ENCODE peak calls at places on chromosome 14, in six cellular contexts. One of them, this sample, is unnamed. For H3K4me1, the result is how much of the 10 kb centered on the place peaks cover.

GRCh38 chr14:87805315-87805723 is 187.7 kb downstream of the GALC start:
- DNase-seq in IMR-90: no peak
- DNase-seq in mesendoderm: peak
- DNase-seq in neuronal stem cell: no peak
- DNase-seq in H1: peak
- DNase-seq in trophoblast cell: peak
- DNase-seq in this sample: peak

GRCh38 chr14:102516531-102517411 is 7.2 kb upstream of the ANKRD9 start:
- DNase-seq in IMR-90: no peak
- DNase-seq in mesendoderm: peak
- DNase-seq in neuronal stem cell: peak
- DNase-seq in H1: peak
- DNase-seq in trophoblast cell: peak
- DNase-seq in this sample: peak

GRCh38 chr14:21748869-21749303 is 75.3 kb upstream of the OR4E1 start:
- DNase-seq in IMR-90: peak
- DNase-seq in mesendoderm: peak
- DNase-seq in neuronal stem cell: peak
- DNase-seq in H1: peak
- DNase-seq in trophoblast cell: peak
- DNase-seq in this sample: peak

GRCh38 chr14:67395876-67396189 is 16.1 kb downstream of the PLEK2 start:
- DNase-seq in IMR-90: no peak
- DNase-seq in mesendoderm: no peak
- DNase-seq in neuronal stem cell: no peak
- DNase-seq in H1: no peak
- DNase-seq in trophoblast cell: no peak
- DNase-seq in this sample: peak

GRCh38 chr14:97354119-97354722 is 557.0 kb downstream of the VRK1 start:
- DNase-seq in IMR-90: no peak
- DNase-seq in mesendoderm: no peak
- DNase-seq in neuronal stem cell: no peak
- DNase-seq in H1: no peak
- DNase-seq in trophoblast cell: no peak
- DNase-seq in this sample: no peak

GRCh38 chr14:64440494-64440893 is 24.8 kb upstream of the AKAP5 start:
- DNase-seq in IMR-90: peak
- DNase-seq in mesendoderm: no peak
- DNase-seq in neuronal stem cell: no peak
- DNase-seq in H1: no peak
- DNase-seq in trophoblast cell: peak
- DNase-seq in this sample: no peak

GRCh38 chr14:29548948-29549370 is 378.7 kb downstream of the PRKD1 start:
- DNase-seq in IMR-90: peak
- DNase-seq in mesendoderm: peak
- DNase-seq in neuronal stem cell: peak
- DNase-seq in H1: no peak
- DNase-seq in trophoblast cell: peak
- DNase-seq in this sample: peak

GRCh38 chr14:102668291-102668873 is 75.9 kb downstream of the RCOR1 start:
- DNase-seq in IMR-90: no peak
- DNase-seq in mesendoderm: no peak
- DNase-seq in neuronal stem cell: no peak
- DNase-seq in H1: no peak
- DNase-seq in trophoblast cell: no peak
- DNase-seq in this sample: no peak

GRCh38 chr14:32408018-32408417 is 78.9 kb downstream of the AKAP6 start:
- DNase-seq in IMR-90: no peak
- DNase-seq in mesendoderm: no peak
- DNase-seq in neuronal stem cell: no peak
- DNase-seq in H1: no peak
- DNase-seq in trophoblast cell: no peak
- DNase-seq in this sample: no peak

GRCh38 chr14:49598182-49598478 is 610 bp upstream of the LRR1 start:
- DNase-seq in IMR-90: no peak
- DNase-seq in mesendoderm: no peak
- DNase-seq in neuronal stem cell: no peak
- DNase-seq in H1: no peak
- DNase-seq in trophoblast cell: no peak
- DNase-seq in this sample: no peak
- H3K4me1 ChIP-seq in IMR-90: under half
- H3K4me1 ChIP-seq in mesendoderm: under half
- H3K4me1 ChIP-seq in neuronal stem cell: under half
- H3K4me1 ChIP-seq in H1: under half
- H3K4me1 ChIP-seq in trophoblast cell: under half
- H3K4me1 ChIP-seq in this sample: under half

DNA sequence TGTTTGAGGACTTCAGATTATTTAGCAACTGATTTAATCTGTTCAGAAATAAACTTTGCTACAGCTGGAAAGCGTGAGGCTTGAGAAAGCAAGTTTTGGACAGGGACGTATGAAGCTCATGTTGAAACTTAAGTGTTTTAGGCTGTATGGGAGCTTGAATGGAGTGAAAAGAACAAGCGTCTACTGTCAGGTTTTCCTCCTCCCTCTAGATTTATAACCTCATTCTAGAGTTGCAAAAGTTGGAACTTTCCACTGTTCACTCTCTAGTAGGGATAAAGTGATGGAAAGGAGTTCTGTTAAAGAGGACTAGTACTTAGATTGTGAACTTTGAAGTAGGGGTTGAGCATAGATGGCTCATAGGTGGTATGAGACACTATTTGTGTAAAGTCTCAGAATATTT is 1.1 kb downstream of the PRPF39 start:
- DNase-seq in IMR-90: peak
- DNase-seq in mesendoderm: no peak
- DNase-seq in neuronal stem cell: no peak
- DNase-seq in H1: no peak
- DNase-seq in trophoblast cell: peak
- DNase-seq in this sample: peak
- H3K4me3 ChIP-seq in IMR-90: peak
- H3K4me3 ChIP-seq in mesendoderm: peak
- H3K4me3 ChIP-seq in neuronal stem cell: peak
- H3K4me3 ChIP-seq in H1: peak
- H3K4me3 ChIP-seq in trophoblast cell: no peak
- H3K4me3 ChIP-seq in this sample: peak

DNA sequence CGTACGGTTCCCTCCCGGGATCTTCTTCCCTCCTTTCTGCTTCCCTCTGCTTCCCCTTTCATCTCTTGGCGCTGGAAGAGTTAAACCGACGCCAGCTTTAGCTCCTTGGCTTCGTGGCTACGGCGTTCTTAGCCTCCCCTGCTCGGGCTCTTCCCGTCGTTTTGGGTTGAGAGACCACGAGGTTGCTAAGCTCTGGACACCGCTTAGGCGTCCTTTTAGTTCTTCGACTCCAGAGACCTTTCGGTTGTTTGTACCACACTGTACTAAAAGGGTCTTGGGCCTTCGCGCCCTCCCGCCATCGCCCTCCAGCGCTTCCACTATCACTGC is 545 bp downstream of the CPSF2 start:
- DNase-seq in IMR-90: peak
- DNase-seq in mesendoderm: peak
- DNase-seq in neuronal stem cell: peak
- DNase-seq in H1: no peak
- DNase-seq in trophoblast cell: peak
- DNase-seq in this sample: peak
- H4K8ac ChIP-seq in IMR-90: peak
- H4K8ac ChIP-seq in mesendoderm: peak
- H4K8ac ChIP-seq in neuronal stem cell: no peak
- H4K8ac ChIP-seq in H1: peak
- H4K8ac ChIP-seq in trophoblast cell: peak
- H4K8ac ChIP-seq in this sample: peak

GRCh38 chr14:104971447-104972240 is 6.5 kb downstream of the AHNAK2 start:
- DNase-seq in IMR-90: no peak
- DNase-seq in mesendoderm: no peak
- DNase-seq in neuronal stem cell: no peak
- DNase-seq in H1: no peak
- DNase-seq in trophoblast cell: no peak
- DNase-seq in this sample: no peak

GRCh38 chr14:104974146-104974541 is 4.0 kb downstream of the AHNAK2 start:
- DNase-seq in IMR-90: no peak
- DNase-seq in mesendoderm: no peak
- DNase-seq in neuronal stem cell: no peak
- DNase-seq in H1: no peak
- DNase-seq in trophoblast cell: no peak
- DNase-seq in this sample: no peak

GRCh38 chr14:104970231-104971068 is 7.7 kb downstream of the AHNAK2 start:
- DNase-seq in IMR-90: peak
- DNase-seq in mesendoderm: peak
- DNase-seq in neuronal stem cell: no peak
- DNase-seq in H1: no peak
- DNase-seq in trophoblast cell: peak
- DNase-seq in this sample: peak

GRCh38 chr14:104973215-104974145 is 4.7 kb downstream of the AHNAK2 start:
- DNase-seq in IMR-90: peak
- DNase-seq in mesendoderm: peak
- DNase-seq in neuronal stem cell: no peak
- DNase-seq in H1: no peak
- DNase-seq in trophoblast cell: peak
- DNase-seq in this sample: peak

DNA sequence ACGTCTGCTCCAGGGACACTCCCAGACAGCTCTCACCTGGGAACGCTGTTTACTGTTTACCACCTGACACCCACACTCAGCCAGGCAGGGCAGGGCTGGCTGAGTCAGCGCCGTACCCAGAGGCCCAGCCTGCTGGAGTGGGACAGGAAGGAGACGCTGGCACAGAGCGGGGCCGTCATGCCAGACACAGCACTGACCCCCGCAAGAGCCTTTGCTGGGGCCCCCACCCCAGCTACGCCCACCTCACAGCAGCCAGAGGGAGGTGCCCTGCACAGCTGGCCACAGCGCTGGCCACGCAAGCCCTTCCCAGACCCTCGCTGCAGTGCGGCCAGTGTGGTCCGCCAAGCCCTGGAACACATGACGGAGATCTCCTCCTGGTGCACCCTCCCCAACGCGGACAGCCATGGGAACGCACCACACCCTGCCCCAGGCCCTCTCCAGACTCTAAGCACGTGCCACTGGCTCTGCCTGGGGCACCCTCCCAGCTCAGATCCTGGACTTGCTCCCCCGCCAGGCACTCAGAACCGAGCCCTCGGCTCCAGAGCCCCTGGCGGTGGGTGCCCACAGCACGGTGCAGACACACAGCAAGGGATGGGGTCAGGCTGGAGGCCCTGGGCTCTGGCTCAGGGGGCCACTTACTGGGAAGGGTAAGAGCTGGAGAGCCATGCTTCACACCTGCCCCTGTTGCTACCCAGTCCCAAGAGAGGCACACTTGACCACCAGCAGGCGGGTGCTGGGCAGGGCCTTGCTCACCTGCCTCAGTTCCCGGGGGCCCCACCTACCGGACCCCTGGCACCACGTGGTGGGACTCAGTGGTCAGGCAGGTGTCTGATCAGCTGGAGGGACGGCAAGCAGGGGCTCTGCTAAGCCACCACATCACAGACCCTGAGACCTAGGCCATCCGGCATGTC is 5.6 kb downstream of the AHNAK2 start:
- DNase-seq in IMR-90: no peak
- DNase-seq in mesendoderm: no peak
- DNase-seq in neuronal stem cell: no peak
- DNase-seq in H1: no peak
- DNase-seq in trophoblast cell: peak
- DNase-seq in this sample: peak
- H3K4me1 ChIP-seq in IMR-90: under half
- H3K4me1 ChIP-seq in mesendoderm: under half
- H3K4me1 ChIP-seq in neuronal stem cell: under half
- H3K4me1 ChIP-seq in H1: under half
- H3K4me1 ChIP-seq in trophoblast cell: under half
- H3K4me1 ChIP-seq in this sample: half or more

GRCh38 chr14:61346793-61347192 is 25.4 kb downstream of the PRKCH start:
- DNase-seq in IMR-90: no peak
- DNase-seq in mesendoderm: no peak
- DNase-seq in neuronal stem cell: no peak
- DNase-seq in H1: no peak
- DNase-seq in trophoblast cell: no peak
- DNase-seq in this sample: no peak
- H3K4me3 ChIP-seq in IMR-90: no peak
- H3K4me3 ChIP-seq in mesendoderm: no peak
- H3K4me3 ChIP-seq in neuronal stem cell: no peak
- H3K4me3 ChIP-seq in H1: no peak
- H3K4me3 ChIP-seq in trophoblast cell: no peak
- H3K4me3 ChIP-seq in this sample: no peak

DNA sequence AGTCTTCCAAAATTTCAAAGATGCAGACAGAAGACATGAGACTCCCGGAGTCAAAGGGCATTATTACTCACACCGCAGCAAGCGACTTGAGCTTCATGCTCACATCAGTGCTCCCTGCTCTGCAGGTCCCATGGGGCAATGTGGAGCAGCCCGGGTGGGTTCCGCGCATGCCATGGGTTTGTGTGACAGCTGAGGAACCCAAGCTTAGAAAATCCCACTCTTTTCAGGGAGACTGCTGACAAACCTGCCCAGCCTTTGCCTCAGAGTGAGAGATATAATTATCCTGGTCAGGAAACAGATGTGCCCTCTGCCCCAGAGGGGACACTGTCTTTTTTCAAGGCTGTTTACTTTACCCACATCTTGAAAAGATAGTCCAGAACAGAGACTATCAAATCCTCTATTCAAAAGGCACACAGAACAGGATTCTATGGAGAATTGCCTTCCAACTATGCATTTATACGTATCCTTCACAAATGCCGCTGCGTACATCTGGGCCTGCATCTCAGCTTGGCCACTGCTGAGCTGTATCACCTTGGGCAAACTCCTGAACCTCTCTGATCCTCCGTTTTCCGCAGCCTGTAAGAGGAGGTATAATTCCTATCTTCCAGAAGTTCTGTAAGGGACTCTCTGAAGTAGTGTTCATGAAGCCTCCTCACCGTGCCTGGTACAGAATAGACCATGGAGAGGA is 16.0 kb downstream of the C14orf132 start:
- DNase-seq in IMR-90: peak
- DNase-seq in mesendoderm: no peak
- DNase-seq in neuronal stem cell: no peak
- DNase-seq in H1: peak
- DNase-seq in trophoblast cell: no peak
- DNase-seq in this sample: peak
- H4K8ac ChIP-seq in IMR-90: no peak
- H4K8ac ChIP-seq in mesendoderm: no peak
- H4K8ac ChIP-seq in neuronal stem cell: no peak
- H4K8ac ChIP-seq in H1: peak
- H4K8ac ChIP-seq in trophoblast cell: no peak
- H4K8ac ChIP-seq in this sample: no peak

GRCh38 chr14:61420326-61420725 is 98.9 kb downstream of the PRKCH start:
- DNase-seq in IMR-90: peak
- DNase-seq in mesendoderm: peak
- DNase-seq in neuronal stem cell: no peak
- DNase-seq in H1: no peak
- DNase-seq in trophoblast cell: peak
- DNase-seq in this sample: no peak
- H3K4me1 ChIP-seq in IMR-90: under half
- H3K4me1 ChIP-seq in mesendoderm: under half
- H3K4me1 ChIP-seq in neuronal stem cell: under half
- H3K4me1 ChIP-seq in H1: under half
- H3K4me1 ChIP-seq in trophoblast cell: under half
- H3K4me1 ChIP-seq in this sample: under half

This sample was measured in mesenchymal stem cell.